ENCODE peak calls at places on chromosomes 11 and 22, in four cellular contexts. One of them, this sample, is unnamed.
A peak's percentile ranks its signal among the peaks of the same experiment; 100 is the strongest.

GRCh38 chr11:1274501-1274900 is 34.9 kb downstream of the TOLLIP start:
- DNase-seq in fibroblast of lung: no peak
- DNase-seq in GM23248: no peak
- DNase-seq in keratinocyte: no peak
- DNase-seq in this sample: no peak

GRCh38 chr11:114166897-114167323 is 107.4 kb downstream of the ZBTB16 start:
- DNase-seq in fibroblast of lung: peak; percentile 84
- DNase-seq in GM23248: peak; percentile 88
- DNase-seq in keratinocyte: peak; percentile 45
- DNase-seq in this sample: peak; percentile 83

GRCh38 chr11:70916321-70916720 is 336.1 kb downstream of the SHANK2 start:
- DNase-seq in fibroblast of lung: no peak
- DNase-seq in GM23248: no peak
- DNase-seq in keratinocyte: no peak
- DNase-seq in this sample: no peak

GRCh38 chr11:69698362-69698761 is 5.5 kb downstream of the FGF19 start:
- DNase-seq in fibroblast of lung: no peak
- DNase-seq in GM23248: no peak
- DNase-seq in keratinocyte: no peak
- DNase-seq in this sample: no peak

GRCh38 chr11:134071306-134071705 is 2.4 kb downstream of the JAM3 start:
- DNase-seq in fibroblast of lung: no peak
- DNase-seq in GM23248: no peak
- DNase-seq in keratinocyte: no peak
- DNase-seq in this sample: no peak

GRCh38 chr11:72328366-72329224 is 84.6 kb upstream of the PHOX2A start:
- DNase-seq in fibroblast of lung: peak; percentile 65
- DNase-seq in GM23248: peak; percentile 20
- DNase-seq in keratinocyte: no peak
- DNase-seq in this sample: no peak

GRCh38 chr22:41589601-41590365 is at the start of gene PMM1:
- DNase-seq in fibroblast of lung: peak; percentile 99
- DNase-seq in GM23248: peak; percentile 100
- DNase-seq in keratinocyte: peak; percentile 98
- DNase-seq in this sample: peak; percentile 99

GRCh38 chr11:40292636-40293585 is 1166.5 kb downstream of the LRRC4C start:
- DNase-seq in fibroblast of lung: peak; percentile 34
- DNase-seq in GM23248: no peak
- DNase-seq in keratinocyte: no peak
- DNase-seq in this sample: no peak

GRCh38 chr22:49299821-49300231 is 527.8 kb downstream of the BRD1 start:
- DNase-seq in fibroblast of lung: no peak
- DNase-seq in GM23248: no peak
- DNase-seq in keratinocyte: no peak
- DNase-seq in this sample: no peak
- TF ChIP-seq EZH2 in fibroblast of lung: no peak
- TF ChIP-seq EZH2 in GM23248: no peak
- TF ChIP-seq EZH2 in keratinocyte: no peak
- TF ChIP-seq EZH2 in this sample: no peak

GRCh38 chr11:2999464-2999998 is 7.4 kb upstream of the NAP1L4 start:
- DNase-seq in fibroblast of lung: no peak
- DNase-seq in GM23248: no peak
- DNase-seq in keratinocyte: no peak
- DNase-seq in this sample: no peak
- H3K9ac ChIP-seq in fibroblast of lung: no peak overlapping the region
- H3K9ac ChIP-seq in GM23248: no peak overlapping the region
- H3K9ac ChIP-seq in keratinocyte: no peak overlapping the region
- H3K9ac ChIP-seq in this sample: no peak overlapping the region

GRCh38 chr11:120375076-120375475 is 38.9 kb downstream of the ARHGEF12 start:
- DNase-seq in fibroblast of lung: no peak
- DNase-seq in GM23248: no peak
- DNase-seq in keratinocyte: no peak
- DNase-seq in this sample: no peak
- H4K20me1 ChIP-seq in fibroblast of lung: peaks cover 1% of the 10 kb centered on the region
- H4K20me1 ChIP-seq in GM23248: peaks cover 23% of the 10 kb centered on the region
- H4K20me1 ChIP-seq in keratinocyte: no peaks in the 10 kb centered on the region
- H4K20me1 ChIP-seq in this sample: no peaks in the 10 kb centered on the region

GRCh38 chr11:111513240-111513605 is 1.0 kb upstream of the BTG4 start:
- DNase-seq in fibroblast of lung: no peak
- DNase-seq in GM23248: no peak
- DNase-seq in keratinocyte: peak; percentile 77
- DNase-seq in this sample: peak; percentile 90
- TF ChIP-seq EZH2 in fibroblast of lung: no peak
- TF ChIP-seq EZH2 in GM23248: no peak
- TF ChIP-seq EZH2 in keratinocyte: no peak
- TF ChIP-seq EZH2 in this sample: no peak

GRCh38 chr11:61709572-61709971 is 29.4 kb downstream of the DAGLA start:
- DNase-seq in fibroblast of lung: no peak
- DNase-seq in GM23248: no peak
- DNase-seq in keratinocyte: no peak
- DNase-seq in this sample: no peak

GRCh38 chr11:61707574-61707973 is 27.4 kb downstream of the DAGLA start:
- DNase-seq in fibroblast of lung: no peak
- DNase-seq in GM23248: no peak
- DNase-seq in keratinocyte: no peak
- DNase-seq in this sample: no peak

GRCh38 chr11:61709110-61709509 is 28.9 kb downstream of the DAGLA start:
- DNase-seq in fibroblast of lung: no peak
- DNase-seq in GM23248: no peak
- DNase-seq in keratinocyte: no peak
- DNase-seq in this sample: no peak

GRCh38 chr11:61704838-61705237 is 24.6 kb downstream of the DAGLA start:
- DNase-seq in fibroblast of lung: no peak
- DNase-seq in GM23248: no peak
- DNase-seq in keratinocyte: no peak
- DNase-seq in this sample: no peak

DNA sequence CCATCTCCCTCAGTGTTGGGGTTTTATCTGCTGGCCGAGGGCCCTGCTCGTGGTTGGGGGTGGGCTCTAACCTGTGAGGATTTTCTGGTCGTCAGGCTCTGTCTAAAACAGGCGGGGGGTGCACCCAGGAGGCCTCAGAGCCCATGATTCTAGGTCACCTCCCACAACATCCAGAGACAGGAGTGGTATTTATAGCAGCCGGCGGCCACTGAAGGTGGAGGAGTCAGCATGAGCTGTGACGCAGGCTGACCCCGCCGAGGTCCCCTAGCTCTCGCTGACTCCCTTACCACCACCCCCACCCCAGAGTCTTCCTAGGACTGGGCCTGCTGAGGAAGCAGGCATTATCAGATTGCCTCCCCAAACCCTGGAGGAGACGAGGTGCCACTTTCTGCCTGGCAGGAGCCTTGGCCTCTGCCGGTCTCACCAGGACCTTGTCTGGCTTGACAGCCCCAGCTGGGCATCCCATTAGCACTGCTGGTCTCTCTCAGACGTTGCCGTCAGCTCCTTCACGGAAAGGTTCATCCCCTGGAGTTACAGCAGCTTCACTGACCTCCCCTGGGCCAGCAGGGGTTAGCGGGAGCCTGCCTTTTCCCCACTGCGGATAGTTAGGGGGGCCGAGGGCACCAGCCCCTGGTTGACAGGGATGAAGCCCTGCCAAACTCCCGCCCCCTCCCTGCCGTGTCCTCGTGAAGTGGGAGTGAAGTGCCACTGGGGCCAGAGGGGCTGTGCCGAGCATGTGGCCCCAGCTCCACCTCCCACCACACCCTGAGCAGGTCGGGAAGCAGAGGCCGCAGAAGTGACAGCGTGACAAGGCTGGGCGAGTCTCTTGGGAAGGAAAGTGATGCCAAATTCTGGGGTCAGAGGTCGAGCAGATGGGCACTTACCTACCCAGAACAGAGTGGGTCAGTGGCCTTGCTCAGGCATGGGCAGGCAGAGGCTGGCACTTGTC is 26.5 kb downstream of the DAGLA start:
- DNase-seq in fibroblast of lung: no peak
- DNase-seq in GM23248: no peak
- DNase-seq in keratinocyte: no peak
- DNase-seq in this sample: no peak
- H3K9ac ChIP-seq in fibroblast of lung: no peak overlapping the region
- H3K9ac ChIP-seq in GM23248: no peak overlapping the region
- H3K9ac ChIP-seq in keratinocyte: no peak overlapping the region
- H3K9ac ChIP-seq in this sample: no peak overlapping the region

GRCh38 chr22:25449781-25450317 is 114.6 kb upstream of the GRK3 start:
- DNase-seq in fibroblast of lung: peak; percentile 64
- DNase-seq in GM23248: peak; percentile 26
- DNase-seq in keratinocyte: no peak
- DNase-seq in this sample: peak; percentile 46
- H4K20me1 ChIP-seq in fibroblast of lung: no peaks in the 10 kb centered on the region
- H4K20me1 ChIP-seq in GM23248: peaks cover 18% of the 10 kb centered on the region
- H4K20me1 ChIP-seq in keratinocyte: peaks cover 8% of the 10 kb centered on the region
- H4K20me1 ChIP-seq in this sample: no peaks in the 10 kb centered on the region

DNA sequence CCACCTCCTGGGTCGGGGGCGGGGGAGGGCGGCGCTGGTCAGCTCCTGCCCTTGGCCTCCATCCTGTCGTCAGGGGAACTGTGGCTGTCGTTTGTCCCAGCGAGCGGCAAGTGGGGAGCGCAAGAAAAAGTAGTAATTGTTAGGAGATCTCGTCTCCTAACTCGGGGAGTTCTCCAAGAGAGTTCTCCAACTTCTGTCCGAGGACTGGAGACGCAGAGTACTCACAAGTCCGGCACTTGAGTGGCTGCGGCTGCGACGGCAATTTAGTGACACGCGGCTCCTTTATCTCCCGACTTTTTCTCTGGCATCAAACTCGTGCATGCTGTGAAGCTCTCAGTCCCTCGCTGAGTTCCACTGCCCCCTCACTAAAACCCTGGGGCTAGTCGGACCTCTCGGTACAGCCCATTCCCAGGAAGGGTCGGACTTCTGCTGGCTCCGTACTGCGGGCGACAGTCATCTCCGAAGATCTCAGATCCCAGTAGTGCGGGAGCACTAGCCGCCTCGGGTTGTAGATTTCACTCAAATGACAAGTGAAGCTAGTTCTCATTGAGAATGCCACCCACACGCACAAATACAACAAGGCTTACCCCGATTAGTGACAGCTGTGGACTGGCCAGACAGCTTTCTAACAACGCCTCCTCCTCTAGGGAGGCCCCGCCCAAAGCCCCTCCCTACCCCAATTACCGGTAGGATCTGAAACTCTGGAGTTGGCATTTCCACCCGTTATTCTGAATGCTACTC is at the start of gene PGR:
- DNase-seq in fibroblast of lung: no peak
- DNase-seq in GM23248: peak; percentile 8
- DNase-seq in keratinocyte: no peak
- DNase-seq in this sample: no peak
- TF ChIP-seq EZH2 in fibroblast of lung: peak; percentile 84
- TF ChIP-seq EZH2 in GM23248: peak; percentile 71
- TF ChIP-seq EZH2 in keratinocyte: peak; percentile 79
- TF ChIP-seq EZH2 in this sample: peak; percentile 100

DNA sequence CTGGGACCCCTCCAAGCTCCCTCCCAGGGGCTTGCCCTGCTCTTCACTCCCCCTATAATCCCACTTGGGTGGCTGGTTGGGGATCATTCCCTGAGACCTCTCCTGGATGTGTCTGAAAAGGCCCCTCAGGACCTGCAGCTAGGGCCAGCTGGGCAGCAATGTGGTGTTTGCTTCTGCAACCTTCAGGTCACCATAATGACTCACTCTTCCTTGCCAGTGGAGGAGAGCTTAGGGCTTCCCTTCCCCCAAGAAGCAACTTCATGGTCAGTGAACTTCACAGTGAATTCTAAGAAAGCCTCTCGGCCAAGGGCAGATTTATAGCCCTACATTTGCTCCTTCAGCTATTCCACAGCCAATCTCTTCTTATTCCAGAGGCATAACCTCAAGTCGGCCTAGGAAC is 45.1 kb upstream of the TSPAN18 start:
- DNase-seq in fibroblast of lung: peak; percentile 70
- DNase-seq in GM23248: peak; percentile 34
- DNase-seq in keratinocyte: no peak
- DNase-seq in this sample: peak; percentile 13
- H3K9ac ChIP-seq in fibroblast of lung: no peak overlapping the region
- H3K9ac ChIP-seq in GM23248: no peak overlapping the region
- H3K9ac ChIP-seq in keratinocyte: no peak overlapping the region
- H3K9ac ChIP-seq in this sample: no peak overlapping the region